ENCODE peak calls at places on chromosomes 1 and 21, in nine cellular contexts. One of them, this sample, is unnamed.

GRCh38 chr1:9314101-9314500 is 21.4 kb downstream of the SPSB1 start:
- DNase-seq in AG10803: no peak
- DNase-seq in A549: no peak
- DNase-seq in fibroblast of lung: no peak
- DNase-seq in ovary: no peak
- DNase-seq in bronchial epithelial cell: no peak
- DNase-seq in hepatocyte: no peak
- DNase-seq in H9: no peak
- DNase-seq in GM20000: no peak
- DNase-seq in this sample: no peak

GRCh38 chr1:232428781-232429530 is 201.0 kb downstream of the SIPA1L2 start:
- DNase-seq in GM20000: no peak
- DNase-seq in H9: no peak
- DNase-seq in A549: no peak
- DNase-seq in hepatocyte: peak; percentile 24
- DNase-seq in bronchial epithelial cell: no peak
- DNase-seq in ovary: no peak
- DNase-seq in AG10803: peak; percentile 40
- DNase-seq in fibroblast of lung: peak; percentile 82
- DNase-seq in this sample: no peak

GRCh38 chr21:45178971-45179370 is 104.6 kb downstream of the ADARB1 start:
- DNase-seq in hepatocyte: no peak
- DNase-seq in A549: no peak
- DNase-seq in AG10803: no peak
- DNase-seq in GM20000: no peak
- DNase-seq in ovary: no peak
- DNase-seq in fibroblast of lung: no peak
- DNase-seq in bronchial epithelial cell: no peak
- DNase-seq in H9: no peak
- DNase-seq in this sample: no peak

GRCh38 chr1:7117599-7118281 is 332.5 kb downstream of the CAMTA1 start:
- DNase-seq in H9: peak; percentile 84
- DNase-seq in A549: peak; percentile 46
- DNase-seq in fibroblast of lung: peak; percentile 98
- DNase-seq in GM20000: no peak
- DNase-seq in ovary: no peak
- DNase-seq in AG10803: peak; percentile 93
- DNase-seq in hepatocyte: peak; percentile 59
- DNase-seq in bronchial epithelial cell: peak; percentile 96
- DNase-seq in this sample: no peak

GRCh38 chr1:225565845-225566244 is 87.1 kb downstream of the ENAH start:
- DNase-seq in AG10803: peak; percentile 78
- DNase-seq in H9: no peak
- DNase-seq in fibroblast of lung: no peak
- DNase-seq in hepatocyte: peak; percentile 19
- DNase-seq in A549: no peak
- DNase-seq in GM20000: no peak
- DNase-seq in ovary: no peak
- DNase-seq in bronchial epithelial cell: no peak
- DNase-seq in this sample: no peak

GRCh38 chr1:228016181-228016510 is 9.3 kb downstream of the WNT3A start:
- DNase-seq in bronchial epithelial cell: no peak
- DNase-seq in hepatocyte: no peak
- DNase-seq in H9: no peak
- DNase-seq in AG10803: no peak
- DNase-seq in ovary: no peak
- DNase-seq in A549: no peak
- DNase-seq in GM20000: no peak
- DNase-seq in fibroblast of lung: no peak
- DNase-seq in this sample: no peak

GRCh38 chr1:119674835-119675289 is 26.8 kb upstream of the ZNF697 start:
- DNase-seq in ovary: no peak
- DNase-seq in hepatocyte: no peak
- DNase-seq in AG10803: peak; percentile 88
- DNase-seq in GM20000: peak; percentile 43
- DNase-seq in bronchial epithelial cell: peak; percentile 67
- DNase-seq in A549: no peak
- DNase-seq in H9: no peak
- DNase-seq in fibroblast of lung: peak; percentile 80
- DNase-seq in this sample: peak; percentile 63

GRCh38 chr1:204723131-204723787 is 37.7 kb upstream of the LRRN2 start:
- DNase-seq in bronchial epithelial cell: no peak
- DNase-seq in H9: peak; percentile 15
- DNase-seq in A549: no peak
- DNase-seq in AG10803: no peak
- DNase-seq in GM20000: no peak
- DNase-seq in fibroblast of lung: peak; percentile 36
- DNase-seq in hepatocyte: no peak
- DNase-seq in ovary: no peak
- DNase-seq in this sample: peak; percentile 19

GRCh38 chr1:34763142-34763781 is 3.7 kb downstream of the GJB4 start:
- DNase-seq in ovary: no peak
- DNase-seq in H9: peak; percentile 79
- DNase-seq in fibroblast of lung: peak; percentile 66
- DNase-seq in A549: peak; percentile 71
- DNase-seq in AG10803: peak; percentile 23
- DNase-seq in hepatocyte: peak; percentile 70
- DNase-seq in bronchial epithelial cell: peak; percentile 95
- DNase-seq in GM20000: no peak
- DNase-seq in this sample: no peak

GRCh38 chr21:44853601-44854390 is 19.7 kb downstream of the PTTG1IP start:
- DNase-seq in A549: no peak
- DNase-seq in bronchial epithelial cell: no peak
- DNase-seq in GM20000: no peak
- DNase-seq in AG10803: no peak
- DNase-seq in H9: no peak
- DNase-seq in ovary: no peak
- DNase-seq in fibroblast of lung: no peak
- DNase-seq in hepatocyte: no peak
- DNase-seq in this sample: no peak

GRCh38 chr21:37429356-37429755 is 62.8 kb downstream of the DYRK1A start:
- DNase-seq in fibroblast of lung: no peak
- DNase-seq in AG10803: no peak
- DNase-seq in bronchial epithelial cell: no peak
- DNase-seq in ovary: no peak
- DNase-seq in H9: no peak
- DNase-seq in GM20000: no peak
- DNase-seq in hepatocyte: no peak
- DNase-seq in A549: no peak
- DNase-seq in this sample: no peak

GRCh38 chr1:93681549-93682412 is at the start of gene BCAR3:
- DNase-seq in GM20000: peak; percentile 86
- DNase-seq in A549: no peak
- DNase-seq in AG10803: peak; percentile 83
- DNase-seq in ovary: peak; percentile 69
- DNase-seq in fibroblast of lung: peak; percentile 80
- DNase-seq in bronchial epithelial cell: peak; percentile 66
- DNase-seq in H9: peak; percentile 85
- DNase-seq in hepatocyte: peak; percentile 88
- DNase-seq in this sample: peak; percentile 21

GRCh38 chr21:16709866-16710550 is 802.8 kb upstream of the CXADR start:
- DNase-seq in GM20000: no peak
- DNase-seq in H9: no peak
- DNase-seq in AG10803: peak; percentile 75
- DNase-seq in ovary: peak; percentile 42
- DNase-seq in fibroblast of lung: peak; percentile 79
- DNase-seq in hepatocyte: no peak
- DNase-seq in bronchial epithelial cell: no peak
- DNase-seq in A549: no peak
- DNase-seq in this sample: no peak

GRCh38 chr21:41357546-41357945 is 4.3 kb upstream of the MX2 start:
- DNase-seq in fibroblast of lung: no peak
- DNase-seq in H9: no peak
- DNase-seq in GM20000: no peak
- DNase-seq in A549: no peak
- DNase-seq in AG10803: no peak
- DNase-seq in bronchial epithelial cell: no peak
- DNase-seq in ovary: no peak
- DNase-seq in hepatocyte: no peak
- DNase-seq in this sample: no peak

GRCh38 chr21:43893536-43894205 is 28.6 kb downstream of the AGPAT3 start:
- DNase-seq in H9: no peak
- DNase-seq in fibroblast of lung: peak; percentile 27
- DNase-seq in ovary: no peak
- DNase-seq in bronchial epithelial cell: peak; percentile 37
- DNase-seq in AG10803: no peak
- DNase-seq in A549: no peak
- DNase-seq in hepatocyte: no peak
- DNase-seq in GM20000: peak; percentile 70
- DNase-seq in this sample: peak; percentile 68

GRCh38 chr1:212284744-212285684 is at the start of gene PPP2R5A:
- DNase-seq in H9: peak; percentile 99
- DNase-seq in fibroblast of lung: peak; percentile 100
- DNase-seq in hepatocyte: peak; percentile 99
- DNase-seq in A549: peak; percentile 98
- DNase-seq in GM20000: peak; percentile 97
- DNase-seq in bronchial epithelial cell: peak; percentile 95
- DNase-seq in ovary: peak; percentile 98
- DNase-seq in AG10803: peak; percentile 100
- DNase-seq in this sample: peak; percentile 99
- TF ChIP-seq CTCF in H9: peak; percentile 59
- TF ChIP-seq CTCF in fibroblast of lung: no peak
- TF ChIP-seq CTCF in hepatocyte: peak; percentile 41
- TF ChIP-seq CTCF in A549: peak; percentile 46
- TF ChIP-seq CTCF in GM20000: peak; percentile 33
- TF ChIP-seq CTCF in bronchial epithelial cell: peak; percentile 33
- TF ChIP-seq CTCF in ovary: no peak
- TF ChIP-seq CTCF in AG10803: peak; percentile 26
- TF ChIP-seq CTCF in this sample: peak; percentile 38

GRCh38 chr1:71593523-71593922 is 512.7 kb upstream of the ZRANB2 start:
- DNase-seq in A549: no peak
- DNase-seq in H9: no peak
- DNase-seq in ovary: no peak
- DNase-seq in hepatocyte: no peak
- DNase-seq in GM20000: no peak
- DNase-seq in fibroblast of lung: no peak
- DNase-seq in bronchial epithelial cell: peak; percentile 9
- DNase-seq in AG10803: peak; percentile 18
- DNase-seq in this sample: no peak
- TF ChIP-seq CTCF in A549: no peak
- TF ChIP-seq CTCF in H9: peak; percentile 58
- TF ChIP-seq CTCF in ovary: no peak
- TF ChIP-seq CTCF in hepatocyte: no peak
- TF ChIP-seq CTCF in GM20000: no peak
- TF ChIP-seq CTCF in fibroblast of lung: peak; percentile 31
- TF ChIP-seq CTCF in bronchial epithelial cell: peak; percentile 7
- TF ChIP-seq CTCF in AG10803: peak; percentile 51
- TF ChIP-seq CTCF in this sample: no peak

DNA sequence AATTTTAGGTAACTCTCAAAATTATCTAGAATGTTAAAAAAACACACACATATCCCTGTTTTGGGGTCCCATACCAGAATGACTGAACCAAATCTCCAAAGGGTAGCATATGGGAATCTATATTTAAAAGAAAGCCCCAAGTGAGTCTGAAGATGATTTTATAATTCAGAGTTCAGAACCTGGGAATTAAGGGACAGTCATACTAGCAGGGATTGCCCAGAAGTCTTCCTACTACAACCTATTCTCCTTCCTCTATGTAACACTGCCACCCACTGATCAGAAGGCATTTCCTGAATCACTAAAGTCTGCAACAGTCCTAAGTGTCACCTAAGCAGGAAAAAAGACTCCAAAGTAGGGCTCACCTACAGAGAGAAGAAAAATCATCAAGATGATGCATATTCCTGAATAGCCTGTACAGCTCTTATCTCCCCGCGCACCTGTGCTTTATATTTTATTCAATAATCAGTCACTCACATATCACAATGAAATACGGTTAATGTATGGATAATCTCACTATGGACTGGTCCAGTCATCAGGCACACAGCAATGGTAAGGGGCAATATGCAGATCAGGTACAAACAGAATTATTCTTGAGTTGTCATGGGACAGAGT is 4.9 kb downstream of the RGS1 start:
- DNase-seq in ovary: no peak
- DNase-seq in H9: no peak
- DNase-seq in GM20000: peak; percentile 8
- DNase-seq in fibroblast of lung: peak; percentile 68
- DNase-seq in bronchial epithelial cell: peak; percentile 67
- DNase-seq in A549: no peak
- DNase-seq in hepatocyte: peak; percentile 49
- DNase-seq in AG10803: peak; percentile 73
- DNase-seq in this sample: no peak
- TF ChIP-seq CTCF in ovary: no peak
- TF ChIP-seq CTCF in H9: peak; percentile 53
- TF ChIP-seq CTCF in GM20000: peak; percentile 64
- TF ChIP-seq CTCF in fibroblast of lung: peak; percentile 66
- TF ChIP-seq CTCF in bronchial epithelial cell: peak; percentile 51
- TF ChIP-seq CTCF in A549: peak; percentile 66
- TF ChIP-seq CTCF in hepatocyte: peak; percentile 56
- TF ChIP-seq CTCF in AG10803: peak; percentile 68
- TF ChIP-seq CTCF in this sample: peak; percentile 47

GRCh38 chr1:169925505-169926482 is 32.1 kb upstream of the SCYL3 start:
- DNase-seq in hepatocyte: no peak
- DNase-seq in AG10803: peak; percentile 22
- DNase-seq in GM20000: no peak
- DNase-seq in A549: no peak
- DNase-seq in fibroblast of lung: peak; percentile 23
- DNase-seq in H9: no peak
- DNase-seq in ovary: no peak
- DNase-seq in bronchial epithelial cell: no peak
- DNase-seq in this sample: no peak

GRCh38 chr1:169921080-169921479 is 27.4 kb upstream of the SCYL3 start:
- DNase-seq in ovary: no peak
- DNase-seq in fibroblast of lung: no peak
- DNase-seq in GM20000: no peak
- DNase-seq in H9: no peak
- DNase-seq in AG10803: no peak
- DNase-seq in A549: no peak
- DNase-seq in bronchial epithelial cell: no peak
- DNase-seq in hepatocyte: no peak
- DNase-seq in this sample: no peak

GRCh38 chr1:169924829-169925228 is 31.1 kb upstream of the SCYL3 start:
- DNase-seq in ovary: no peak
- DNase-seq in fibroblast of lung: no peak
- DNase-seq in GM20000: no peak
- DNase-seq in A549: no peak
- DNase-seq in bronchial epithelial cell: no peak
- DNase-seq in H9: no peak
- DNase-seq in AG10803: no peak
- DNase-seq in hepatocyte: no peak
- DNase-seq in this sample: no peak

GRCh38 chr1:169928438-169929209 is 34.9 kb upstream of the SCYL3 start:
- DNase-seq in bronchial epithelial cell: peak; percentile 59
- DNase-seq in AG10803: peak; percentile 69
- DNase-seq in A549: no peak
- DNase-seq in fibroblast of lung: peak; percentile 62
- DNase-seq in ovary: no peak
- DNase-seq in GM20000: no peak
- DNase-seq in H9: no peak
- DNase-seq in hepatocyte: peak; percentile 54
- DNase-seq in this sample: no peak

DNA sequence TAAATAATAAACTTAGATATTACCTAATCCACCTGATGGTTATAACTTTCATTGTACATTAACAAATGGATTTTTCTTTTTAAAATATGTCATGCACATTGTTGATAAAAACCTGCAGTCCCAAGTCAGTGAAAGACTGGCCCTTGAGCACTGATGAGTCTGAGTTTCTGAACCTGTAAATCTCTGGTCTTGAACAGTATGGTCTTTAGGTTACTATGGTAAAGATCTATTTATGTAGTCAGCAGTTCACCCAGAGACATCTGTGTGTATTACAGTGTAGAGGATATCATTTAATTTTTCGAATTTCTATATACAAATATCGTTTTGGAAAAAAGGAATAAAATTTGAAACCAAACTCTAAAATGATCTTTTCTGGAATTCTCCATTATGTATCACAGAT is 30.4 kb upstream of the SCYL3 start:
- DNase-seq in GM20000: no peak
- DNase-seq in ovary: no peak
- DNase-seq in bronchial epithelial cell: no peak
- DNase-seq in fibroblast of lung: no peak
- DNase-seq in hepatocyte: no peak
- DNase-seq in A549: no peak
- DNase-seq in H9: no peak
- DNase-seq in AG10803: no peak
- DNase-seq in this sample: no peak
- TF ChIP-seq CTCF in GM20000: no peak
- TF ChIP-seq CTCF in ovary: no peak
- TF ChIP-seq CTCF in bronchial epithelial cell: no peak
- TF ChIP-seq CTCF in fibroblast of lung: no peak
- TF ChIP-seq CTCF in hepatocyte: no peak
- TF ChIP-seq CTCF in A549: no peak
- TF ChIP-seq CTCF in H9: no peak
- TF ChIP-seq CTCF in AG10803: no peak
- TF ChIP-seq CTCF in this sample: no peak